ENCODE peak calls at places on chromosomes 7 and 10, in seven cellular contexts. B, X, S, J, V, L and Y are unnamed samples.

GRCh38 chr7:23383225-23383624 is 84.1 kb downstream of the MALSU1 start:
- DNase-seq in X (no peak), L (no peak), V (no peak), J (no peak), S (no peak), B (no peak), Y (no peak)

GRCh38 chr10:50554995-50555568 is 68.7 kb downstream of the SGMS1 start:
- DNase-seq in J (no peak), S (no peak), X (no peak), L (peak), B (no peak), V (no peak), Y (peak)

GRCh38 chr10:123930340-123931001 is 38.9 kb upstream of the CPXM2 start:
- DNase-seq in V (no peak), L (no peak), X (no peak), B (no peak), S (no peak), J (no peak), Y (no peak)

GRCh38 chr10:121709674-121710073 is 111.4 kb upstream of the FGFR2 start:
- DNase-seq in J (no peak), X (no peak), B (no peak), S (no peak), L (no peak), V (no peak), Y (no peak)

GRCh38 chr7:65390588-65390987 is 16.9 kb downstream of the ZNF92 start:
- DNase-seq in X (no peak), B (no peak), J (no peak), V (peak), L (no peak), S (no peak), Y (no peak)

GRCh38 chr7:35185908-35186731 is 67.8 kb downstream of the TBX20 start:
- DNase-seq in X (no peak), L (peak), S (peak), J (no peak), B (peak), V (no peak), Y (peak)

GRCh38 chr7:33836797-33837355 is 68.5 kb upstream of the BMPER start:
- DNase-seq in L (peak), S (peak), V (no peak), B (peak), J (no peak), X (peak), Y (peak)

GRCh38 chr7:95476904-95477594 is 8.7 kb upstream of the ASB4 start:
- DNase-seq in J (peak), V (peak), S (peak), B (peak), X (peak), L (peak), Y (peak)

GRCh38 chr10:22321156-22321711 is 335 bp downstream of the BMI1 start:
- DNase-seq in L (no peak), S (peak), V (no peak), J (peak), X (no peak), B (peak), Y (peak)

GRCh38 chr10:72083234-72084093 is 4.9 kb downstream of the SPOCK2 start:
- DNase-seq in X (no peak), J (no peak), L (no peak), V (no peak), S (no peak), B (no peak), Y (no peak)

GRCh38 chr10:52170776-52171175 is 143.3 kb upstream of the DKK1 start:
- DNase-seq in L (no peak), V (no peak), J (no peak), X (no peak), S (no peak), B (no peak), Y (peak)

GRCh38 chr10:119616879-119617580 is 20.3 kb upstream of the TIAL1 start:
- DNase-seq in B (peak), X (no peak), V (no peak), L (peak), J (peak), S (no peak), Y (peak)

GRCh38 chr7:142797342-142797798 is 26.6 kb downstream of the PRSS2 start:
- DNase-seq in X (no peak), V (no peak), J (no peak), B (no peak), S (no peak), L (no peak), Y (peak)

GRCh38 chr7:14446231-14446630 is 456.3 kb downstream of the DGKB start:
- DNase-seq in X (no peak), J (no peak), B (no peak), V (no peak), L (no peak), S (no peak), Y (no peak)

GRCh38 chr7:80225361-80225760 is 90.7 kb downstream of the GNAI1 start:
- DNase-seq in L (no peak), X (no peak), S (no peak), J (no peak), V (no peak), B (no peak), Y (no peak)

GRCh38 chr10:52229271-52229931 is 84.7 kb upstream of the DKK1 start:
- DNase-seq in V (no peak), B (no peak), L (no peak), J (no peak), X (no peak), S (no peak), Y (no peak)

GRCh38 chr7:151631149-151631967 is 111.7 kb upstream of the RHEB start:
- DNase-seq in B (peak), L (no peak), X (no peak), S (no peak), V (peak), J (no peak), Y (peak)

GRCh38 chr7:45524373-45524913 is 49.7 kb upstream of the ADCY1 start:
- DNase-seq in V (no peak), J (no peak), L (no peak), X (no peak), B (no peak), S (no peak), Y (no peak)

GRCh38 chr7:7177044-7177517 is 5.3 kb upstream of the C1GALT1 start:
- DNase-seq in X (peak), L (no peak), V (no peak), S (no peak), B (peak), J (peak), Y (peak)

GRCh38 chr7:17633099-17633498 is 307.2 kb downstream of the SNX13 start:
- DNase-seq in V (no peak), S (no peak), L (no peak), B (peak), X (peak), J (peak), Y (no peak)

GRCh38 chr10:97129666-97130065 is 56.1 kb downstream of the SLIT1 start:
- DNase-seq in X (no peak), S (no peak), L (no peak), V (no peak), J (no peak), B (no peak), Y (no peak)

GRCh38 chr10:25804505-25804904 is 129.5 kb upstream of the MYO3A start:
- DNase-seq in B (no peak), X (no peak), J (no peak), L (no peak), V (no peak), S (no peak), Y (no peak)

GRCh38 chr10:75197906-75198305 is 12.7 kb upstream of the VDAC2 start:
- DNase-seq in L (no peak), J (no peak), V (no peak), X (no peak), B (no peak), S (no peak), Y (no peak)

GRCh38 chr10:95605163-95605562 is 44.0 kb upstream of the SORBS1 start:
- DNase-seq in J (no peak), X (no peak), L (no peak), V (no peak), B (no peak), S (no peak), Y (no peak)

GRCh38 chr10:58856508-58857240 is 319.8 kb upstream of the PHYHIPL start:
- DNase-seq in X (peak), S (no peak), V (no peak), L (no peak), B (peak), J (peak), Y (peak)

GRCh38 chr7:5629941-5630340 is 151.5 kb downstream of the RNF216 start:
- DNase-seq in X (peak), S (peak), L (no peak), V (no peak), J (no peak), B (no peak), Y (no peak)

GRCh38 chr10:91208645-91209044 is 11.8 kb upstream of the PCGF5 start:
- DNase-seq in J (no peak), S (no peak), B (peak), V (no peak), X (no peak), L (no peak), Y (peak)

GRCh38 chr10:77496941-77497420 is 140.6 kb downstream of the KCNMA1 start:
- DNase-seq in B (no peak), X (no peak), S (no peak), J (peak), V (no peak), L (no peak), Y (no peak)

GRCh38 chr10:121990015-121990677 is 1.2 kb downstream of the TACC2 start:
- DNase-seq in V (no peak), B (no peak), J (no peak), S (no peak), X (no peak), L (no peak), Y (no peak)

GRCh38 chr7:98872328-98872924 is 2.6 kb upstream of the TMEM130 start:
- DNase-seq in V (no peak), J (peak), S (peak), L (peak), X (no peak), B (peak), Y (peak)

GRCh38 chr7:17532861-17533404 is 234.5 kb downstream of the AHR start:
- DNase-seq in S (no peak), L (no peak), B (peak), J (no peak), X (peak), V (no peak), Y (no peak)

GRCh38 chr10:126905776-126906703 is 812 bp downstream of the DOCK1 start:
- DNase-seq in S (peak), X (no peak), B (peak), V (no peak), L (no peak), J (peak), Y (peak)

GRCh38 chr10:22742678-22743077 is 28.3 kb upstream of the PIP4K2A start:
- DNase-seq in V (peak), B (no peak), S (no peak), J (no peak), X (no peak), L (no peak), Y (no peak)

GRCh38 chr10:100731603-100732596 is 13.5 kb upstream of the PAX2 start:
- DNase-seq in S (peak), J (no peak), B (no peak), L (no peak), V (no peak), X (no peak), Y (peak)

GRCh38 chr7:148722340-148723165 is 23.9 kb downstream of the CUL1 start:
- DNase-seq in X (no peak), J (peak), B (no peak), V (no peak), L (no peak), S (no peak), Y (no peak)

GRCh38 chr10:89427629-89428028 is 13.3 kb downstream of the IFIT5 start:
- DNase-seq in B (no peak), V (no peak), X (no peak), L (no peak), S (no peak), J (no peak), Y (no peak)

DNA sequence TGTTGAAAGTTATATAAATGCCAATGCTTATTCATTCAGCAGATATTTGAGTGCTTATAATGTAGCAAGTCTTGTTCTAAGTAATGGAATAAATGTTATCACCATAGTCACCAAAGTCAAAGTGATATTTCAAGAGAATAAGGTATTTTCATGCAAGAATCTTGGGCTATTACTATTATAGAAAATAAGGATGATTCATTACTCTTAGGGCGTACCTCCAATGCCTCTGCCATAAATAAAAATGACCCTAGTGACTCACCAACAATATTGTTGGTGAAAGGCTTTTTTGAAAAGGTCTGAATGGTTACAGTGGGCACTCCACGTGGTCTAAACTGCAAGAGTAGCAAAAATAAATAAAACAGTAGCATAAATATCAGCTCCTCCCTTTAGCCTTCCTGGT is 68.4 kb downstream of the RALA start:
- DNase-seq in S (no peak), L (no peak), B (no peak), X (peak), V (no peak), J (no peak), Y (no peak)
- H3K4me2 ChIP-seq in S (no peak), L (no peak), B (no peak), X (peak), V (no peak), J (no peak), Y (no peak)

GRCh38 chr10:59905735-59906416 is 480 bp downstream of the CCDC6 start:
- DNase-seq in X (no peak), S (peak), J (no peak), B (no peak), V (no peak), L (peak), Y (no peak)

GRCh38 chr10:59904431-59905065 is 1.8 kb downstream of the CCDC6 start:
- DNase-seq in L (no peak), J (no peak), X (no peak), V (no peak), B (no peak), S (no peak), Y (peak)

GRCh38 chr10:59901481-59901880 is 4.9 kb downstream of the CCDC6 start:
- DNase-seq in X (no peak), L (no peak), B (no peak), J (no peak), V (no peak), S (no peak), Y (no peak)

GRCh38 chr10:59905066-59905734 is 1.2 kb downstream of the CCDC6 start:
- DNase-seq in V (no peak), S (peak), B (no peak), J (no peak), X (no peak), L (no peak), Y (peak)

GRCh38 chr10:59903871-59904270 is 2.5 kb downstream of the CCDC6 start:
- DNase-seq in S (no peak), X (no peak), B (no peak), J (no peak), L (no peak), V (no peak), Y (no peak)
- TF ChIP-seq REST in S (no peak), X (no peak), B (no peak), J (no peak), L (no peak), V (no peak), Y (no peak)

GRCh38 chr10:13115832-13116793 is 16.1 kb downstream of the OPTN start:
- DNase-seq in L (no peak), X (no peak), S (no peak), J (no peak), V (no peak), B (no peak), Y (no peak)
- H3K4me2 ChIP-seq in L (peak), X (no peak), S (no peak), J (no peak), V (peak), B (no peak), Y (no peak)

GRCh38 chr10:18229839-18230238 is 89.6 kb downstream of the CACNB2 start:
- DNase-seq in B (no peak), L (no peak), S (no peak), J (no peak), V (no peak), X (no peak), Y (no peak)
- TF ChIP-seq REST in B (no peak), L (no peak), S (no peak), J (no peak), V (no peak), X (no peak), Y (no peak)

GRCh38 chr7:134188311-134188710 is 61.2 kb downstream of the LRGUK start:
- DNase-seq in B (no peak), S (no peak), X (no peak), V (no peak), J (no peak), L (no peak), Y (no peak)
- H3K4me2 ChIP-seq in B (no peak), S (no peak), X (no peak), V (no peak), J (no peak), L (no peak), Y (no peak)

GRCh38 chr7:734214-734613 is 7.1 kb upstream of the PRKAR1B start:
- DNase-seq in V (no peak), L (no peak), B (peak), S (no peak), X (no peak), J (no peak), Y (no peak)
- TF ChIP-seq REST in V (no peak), L (no peak), B (no peak), S (no peak), X (no peak), J (no peak), Y (no peak)

GRCh38 chr10:70357447-70358035 is 24.9 kb downstream of the LRRC20 start:
- DNase-seq in S (no peak), J (no peak), X (no peak), L (no peak), V (no peak), B (no peak), Y (no peak)
- H3K4me2 ChIP-seq in S (no peak), J (no peak), X (no peak), L (no peak), V (peak), B (peak), Y (no peak)

GRCh38 chr7:120272261-120272895 is 597 bp upstream of the KCND2 start:
- DNase-seq in S (peak), B (peak), V (peak), L (peak), X (peak), J (peak), Y (peak)
- TF ChIP-seq REST in S (no peak), B (no peak), V (no peak), L (no peak), X (no peak), J (no peak), Y (no peak)